ENCODE peak calls at places on chromosomes 2 and 18, in four cellular contexts. E, Z, L and K are unnamed samples.

GRCh38 chr2:163407296-163407695 is 328.5 kb downstream of the FIGN start:
- DNase-seq in E (no peak), Z (no peak), L (no peak), K (no peak)

GRCh38 chr2:40896358-40896757 is 444.5 kb upstream of the SLC8A1 start:
- DNase-seq in E (no peak), Z (no peak), L (no peak), K (no peak)

GRCh38 chr2:200219400-200220113 is 86.9 kb upstream of the SPATS2L start:
- DNase-seq in E (no peak), Z (no peak), L (no peak), K (no peak)

GRCh38 chr2:15159751-15160177 is 401.4 kb downstream of the NBAS start:
- DNase-seq in E (peak), Z (no peak), L (no peak), K (no peak)

GRCh38 chr2:17296676-17297075 is 221.6 kb downstream of the RAD51AP2 start:
- DNase-seq in E (no peak), Z (no peak), L (no peak), K (no peak)

GRCh38 chr2:174603280-174603679 is 5.7 kb upstream of the WIPF1 start:
- DNase-seq in E (peak), Z (peak), L (peak), K (no peak)

GRCh38 chr2:184312970-184313369 is 285.4 kb upstream of the ZNF804A start:
- DNase-seq in E (no peak), Z (no peak), L (no peak), K (no peak)

GRCh38 chr2:27496357-27497287 is at the start of gene GCKR:
- DNase-seq in E (no peak), Z (no peak), L (no peak), K (no peak)

GRCh38 chr2:188142636-188143035 is 149.0 kb upstream of the GULP1 start:
- DNase-seq in E (no peak), Z (no peak), L (no peak), K (no peak)

GRCh38 chr18:54787098-54787497 is 41.2 kb upstream of the RAB27B start:
- DNase-seq in E (no peak), Z (no peak), L (no peak), K (no peak)

GRCh38 chr2:120398051-120398960 is 52.4 kb downstream of the INHBB start:
- DNase-seq in E (no peak), Z (no peak), L (no peak), K (no peak)

GRCh38 chr2:31235504-31235902 is 1.6 kb downstream of the EHD3 start:
- DNase-seq in E (no peak), Z (no peak), L (no peak), K (no peak)

GRCh38 chr2:238461491-238461890 is 34.8 kb downstream of the ASB1 start:
- DNase-seq in E (no peak), Z (no peak), L (no peak), K (no peak)

GRCh38 chr2:238461916-238462315 is 35.2 kb downstream of the ASB1 start:
- DNase-seq in E (no peak), Z (no peak), L (no peak), K (no peak)

GRCh38 chr2:238461051-238461450 is 34.3 kb downstream of the ASB1 start:
- DNase-seq in E (no peak), Z (no peak), L (no peak), K (no peak)

GRCh38 chr2:238464389-238464788 is 37.7 kb downstream of the ASB1 start:
- DNase-seq in E (no peak), Z (no peak), L (no peak), K (no peak)

DNA sequence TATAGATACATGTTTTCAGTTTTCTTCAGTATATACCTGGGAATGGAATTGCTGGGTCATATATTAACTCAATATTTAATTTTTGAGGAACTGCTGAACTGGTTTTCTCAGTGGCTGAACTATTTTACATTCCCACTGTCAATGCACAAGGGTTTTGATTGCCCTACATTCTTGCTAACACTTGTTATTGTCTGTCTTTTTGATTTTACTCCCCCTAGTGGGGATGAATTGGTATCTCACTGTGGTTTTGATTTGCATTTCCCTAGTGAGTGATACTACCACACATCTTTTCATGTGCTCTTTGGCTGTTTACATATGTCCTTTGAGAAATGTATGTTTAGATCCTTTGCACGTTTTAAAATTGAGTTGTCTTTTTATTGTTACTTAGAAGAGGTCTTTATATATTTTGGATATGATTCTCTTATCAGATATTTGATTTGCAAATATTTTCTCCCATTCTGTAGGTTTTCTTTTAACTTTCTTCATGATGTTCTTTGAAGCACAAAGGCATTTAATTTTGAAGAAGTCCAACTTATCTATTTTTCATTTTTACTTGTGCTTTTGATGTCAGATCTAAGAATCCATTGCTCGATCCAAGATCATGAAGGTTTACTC is 36.2 kb downstream of the ASB1 start:
- DNase-seq in E (peak), Z (no peak), L (no peak), K (no peak)
- TF ChIP-seq CTCF in E (peak), Z (peak), L (peak), K (peak)

GRCh38 chr2:9912468-9912867 is 39.0 kb upstream of the GRHL1 start:
- DNase-seq in E (no peak), Z (no peak), L (no peak), K (no peak)

GRCh38 chr2:9909106-9909505 is 42.4 kb upstream of the GRHL1 start:
- DNase-seq in E (no peak), Z (no peak), L (no peak), K (no peak)

GRCh38 chr2:9918275-9918674 is 33.2 kb upstream of the GRHL1 start:
- DNase-seq in E (no peak), Z (no peak), L (no peak), K (no peak)

GRCh38 chr2:9910699-9911098 is 40.8 kb upstream of the GRHL1 start:
- DNase-seq in E (no peak), Z (no peak), L (no peak), K (no peak)

DNA sequence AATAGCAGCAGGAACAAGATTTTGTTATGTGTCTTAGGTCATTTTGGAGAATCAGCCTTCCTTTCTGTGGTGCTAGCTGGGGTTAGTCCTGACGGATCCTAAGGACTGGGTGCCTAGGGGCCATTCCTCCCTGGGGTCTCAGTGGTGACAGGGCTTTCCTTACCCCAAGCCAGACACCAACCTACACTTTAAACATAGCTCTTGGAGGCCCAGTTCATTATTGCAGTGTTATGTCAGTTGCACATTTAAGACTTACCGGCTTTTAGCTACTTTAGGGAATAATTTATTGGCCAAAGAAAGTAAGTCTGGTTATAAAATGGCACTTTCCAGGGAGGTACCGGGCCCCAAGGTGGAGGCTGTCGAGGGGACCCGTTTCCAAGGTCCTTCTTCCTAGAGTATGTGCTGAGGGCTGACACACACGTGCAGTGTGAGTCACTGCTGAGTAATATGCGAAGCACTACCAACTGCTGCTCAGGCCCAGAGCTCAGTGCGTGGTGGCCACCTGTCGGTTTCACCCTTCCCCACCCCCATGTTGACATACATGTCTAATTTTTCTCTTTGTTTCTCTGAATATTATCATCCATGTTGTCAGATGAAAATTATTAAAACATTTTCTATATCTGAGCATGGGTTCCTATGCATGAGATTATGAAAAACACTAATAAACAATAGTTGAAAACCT is 37.0 kb upstream of the GRHL1 start:
- DNase-seq in E (no peak), Z (no peak), L (no peak), K (no peak)
- TF ChIP-seq CTCF in E (no peak), Z (no peak), L (no peak), K (no peak)

GRCh38 chr2:127528487-127528886 is 2.2 kb upstream of the IWS1 start:
- DNase-seq in E (peak), Z (no peak), L (no peak), K (no peak)

GRCh38 chr2:127526940-127527804 is 883 bp upstream of the IWS1 start:
- DNase-seq in E (peak), Z (no peak), L (no peak), K (no peak)

GRCh38 chr2:127525692-127526141 is 572 bp downstream of the IWS1 start:
- DNase-seq in E (peak), Z (no peak), L (no peak), K (no peak)

GRCh38 chr2:127523269-127523930 is 2.9 kb downstream of the IWS1 start:
- DNase-seq in E (no peak), Z (no peak), L (no peak), K (no peak)

DNA sequence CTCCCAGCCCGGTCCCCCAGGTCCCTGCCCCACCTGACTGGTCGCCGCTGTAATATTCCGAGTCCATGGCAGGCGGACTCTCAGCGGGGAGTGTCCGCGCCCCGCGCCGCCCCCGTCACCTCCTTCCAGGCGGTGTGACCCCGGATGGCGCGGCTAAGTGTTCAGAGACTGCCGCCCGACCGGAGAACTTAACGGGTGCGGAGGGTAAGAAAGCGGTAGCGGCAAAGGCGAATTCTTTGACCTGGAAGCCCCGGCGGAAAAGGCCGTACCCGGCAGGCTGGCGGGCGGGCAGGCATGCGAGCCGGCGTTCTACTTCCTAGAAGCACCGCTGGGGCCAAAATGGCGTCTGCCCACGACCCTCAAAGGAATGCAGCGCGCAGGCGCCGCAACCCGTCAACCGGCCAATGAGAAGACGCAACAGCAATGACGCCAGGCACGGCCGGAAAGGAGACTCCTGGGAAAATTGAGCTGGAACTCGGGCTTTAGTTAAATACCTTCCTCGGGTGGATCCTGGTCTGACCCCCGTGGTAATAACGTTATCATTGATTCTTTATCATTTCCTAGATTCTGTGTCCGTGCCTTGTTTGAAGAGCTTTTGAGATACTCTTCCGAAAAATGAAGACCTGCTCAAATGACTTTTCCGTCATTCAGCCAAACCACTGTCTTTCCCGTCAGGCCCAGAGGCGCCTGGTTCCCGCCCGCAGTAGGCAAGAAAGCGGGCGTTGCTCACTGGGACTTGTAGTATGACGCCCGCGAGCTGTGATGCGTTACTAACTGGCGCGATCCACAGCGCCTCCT is at the start of gene IWS1:
- DNase-seq in E (peak), Z (peak), L (peak), K (peak)
- TF ChIP-seq CTCF in E (no peak), Z (peak), L (peak), K (no peak)

GRCh38 chr2:23414876-23415275 is 29.9 kb downstream of the KLHL29 start:
- DNase-seq in E (no peak), Z (no peak), L (no peak), K (no peak)
- TF ChIP-seq CTCF in E (peak), Z (no peak), L (no peak), K (no peak)

GRCh38 chr2:74507145-74507925 is at the start of gene PCGF1:
- DNase-seq in E (peak), Z (peak), L (peak), K (peak)
- TF ChIP-seq CTCF in E (peak), Z (peak), L (peak), K (no peak)

DNA sequence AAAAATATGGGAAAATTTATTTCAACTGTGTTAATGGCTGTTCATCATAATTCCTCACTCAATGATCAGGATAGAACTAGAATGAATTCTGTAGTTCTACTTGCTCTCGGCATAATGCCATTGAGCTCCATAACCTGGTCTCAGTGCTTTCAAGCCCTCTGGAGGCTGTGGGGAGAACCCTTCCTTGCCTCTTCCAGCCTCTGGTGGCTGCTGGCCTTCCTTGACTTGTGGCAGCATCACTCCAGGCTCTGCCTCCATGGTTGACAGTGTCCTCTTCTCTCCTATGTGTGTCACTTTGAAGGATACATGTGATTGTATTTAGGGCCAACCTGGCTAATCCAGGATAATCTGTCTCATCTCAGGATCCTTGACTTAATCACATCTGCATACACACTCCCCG is 26.9 kb upstream of the CABYR start:
- DNase-seq in E (no peak), Z (no peak), L (no peak), K (no peak)
- TF ChIP-seq CTCF in E (no peak), Z (no peak), L (no peak), K (no peak)

GRCh38 chr2:154462634-154463033 is 235.9 kb upstream of the KCNJ3 start:
- DNase-seq in E (no peak), Z (no peak), L (no peak), K (no peak)
- TF ChIP-seq CTCF in E (no peak), Z (no peak), L (no peak), K (no peak)

GRCh38 chr2:271917-272316 is 7.2 kb downstream of the ACP1 start:
- DNase-seq in E (no peak), Z (no peak), L (no peak), K (no peak)

GRCh38 chr2:273338-273737 is 8.6 kb downstream of the ACP1 start:
- DNase-seq in E (no peak), Z (no peak), L (no peak), K (no peak)

GRCh38 chr2:270861-271260 is 6.1 kb downstream of the ACP1 start:
- DNase-seq in E (no peak), Z (no peak), L (no peak), K (no peak)

GRCh38 chr2:275457-275856 is 10.7 kb downstream of the ACP1 start:
- DNase-seq in E (peak), Z (no peak), L (no peak), K (no peak)

DNA sequence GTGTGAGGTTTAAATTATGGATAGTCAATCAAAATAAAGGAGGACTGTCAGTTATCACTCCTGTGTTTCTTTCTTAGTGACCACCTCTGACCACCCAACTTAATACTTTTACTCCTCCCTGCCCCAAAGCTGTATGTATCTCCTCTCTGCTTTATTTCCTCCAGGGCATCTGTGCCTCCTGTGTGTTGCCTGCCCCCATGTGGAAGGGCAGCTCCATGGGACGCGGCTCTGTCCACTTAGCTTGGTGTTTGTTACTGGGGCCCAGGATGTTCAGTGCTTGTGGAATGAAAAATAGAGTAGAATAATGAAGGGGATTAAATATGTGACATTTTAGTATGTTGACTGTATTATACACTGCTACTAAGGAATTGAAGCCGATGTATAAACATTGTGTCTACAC is 9.8 kb downstream of the ACP1 start:
- DNase-seq in E (no peak), Z (no peak), L (no peak), K (no peak)
- TF ChIP-seq CTCF in E (peak), Z (no peak), L (no peak), K (no peak)